ENCODE peak calls at places on chromosomes 4 and X, in five cellular contexts. J is cardiac fibroblast, F is colonic mucosa, L is AG04449, O is kidney epithelial cell. B is an unnamed sample.

GRCh38 chr4:178240891-178241290 is 798.7 kb upstream of the AGA start:
- DNase-seq in J (no peak), F (no peak), L (no peak), O (no peak), B (no peak)

GRCh38 chrX:151806967-151807540 is 72.5 kb downstream of the CNGA2 start:
- DNase-seq in J (no peak), F (no peak), L (no peak), O (no peak), B (no peak)

GRCh38 chr4:2817701-2818350 is 24.9 kb downstream of the SH3BP2 start:
- DNase-seq in J (no peak), F (peak; percentile 77), L (no peak), O (no peak), B (no peak)

GRCh38 chr4:28435346-28435745 is 1574.7 kb downstream of the STIM2 start:
- DNase-seq in J (no peak), F (no peak), L (no peak), O (no peak), B (no peak)

GRCh38 chr4:93416337-93417102 is 412.0 kb upstream of the ATOH1 start:
- DNase-seq in J (no peak), F (no peak), L (no peak), O (no peak), B (no peak)

GRCh38 chr4:5700459-5700858 is 7.9 kb downstream of the EVC2 start:
- DNase-seq in J (no peak), F (no peak), L (no peak), O (no peak), B (no peak)

GRCh38 chrX:141902366-141902765 is 1.3 kb upstream of the MAGEC1 start:
- DNase-seq in J (no peak), F (no peak), L (no peak), O (no peak), B (no peak)

GRCh38 chr4:159705334-159705733 is 602.5 kb downstream of the RAPGEF2 start:
- DNase-seq in J (no peak), F (no peak), L (no peak), O (no peak), B (no peak)

GRCh38 chr4:155629831-155630425 is 36.7 kb upstream of the GUCY1A1 start:
- DNase-seq in J (no peak), F (no peak), L (no peak), O (no peak), B (no peak)

GRCh38 chr4:186819357-186820086 is 95.9 kb upstream of the FAT1 start:
- DNase-seq in J (no peak), F (no peak), L (no peak), O (no peak), B (no peak)

GRCh38 chr4:170414961-170415360 is 325.2 kb upstream of the AADAT start:
- DNase-seq in J (no peak), F (no peak), L (no peak), O (no peak), B (no peak)

GRCh38 chr4:7328913-7329638 is 105.7 kb downstream of the PSAPL1 start:
- DNase-seq in J (peak; percentile 19), F (no peak), L (peak; percentile 37), O (no peak), B (peak; percentile 32)

GRCh38 chrX:140389331-140389730 is 115.5 kb downstream of the SOX3 start:
- DNase-seq in J (no peak), F (no peak), L (no peak), O (peak; percentile 4), B (no peak)

GRCh38 chr4:54872246-54872645 is 214.5 kb downstream of the KIT start:
- DNase-seq in J (peak; percentile 22), F (no peak), L (no peak), O (no peak), B (no peak)

DNA sequence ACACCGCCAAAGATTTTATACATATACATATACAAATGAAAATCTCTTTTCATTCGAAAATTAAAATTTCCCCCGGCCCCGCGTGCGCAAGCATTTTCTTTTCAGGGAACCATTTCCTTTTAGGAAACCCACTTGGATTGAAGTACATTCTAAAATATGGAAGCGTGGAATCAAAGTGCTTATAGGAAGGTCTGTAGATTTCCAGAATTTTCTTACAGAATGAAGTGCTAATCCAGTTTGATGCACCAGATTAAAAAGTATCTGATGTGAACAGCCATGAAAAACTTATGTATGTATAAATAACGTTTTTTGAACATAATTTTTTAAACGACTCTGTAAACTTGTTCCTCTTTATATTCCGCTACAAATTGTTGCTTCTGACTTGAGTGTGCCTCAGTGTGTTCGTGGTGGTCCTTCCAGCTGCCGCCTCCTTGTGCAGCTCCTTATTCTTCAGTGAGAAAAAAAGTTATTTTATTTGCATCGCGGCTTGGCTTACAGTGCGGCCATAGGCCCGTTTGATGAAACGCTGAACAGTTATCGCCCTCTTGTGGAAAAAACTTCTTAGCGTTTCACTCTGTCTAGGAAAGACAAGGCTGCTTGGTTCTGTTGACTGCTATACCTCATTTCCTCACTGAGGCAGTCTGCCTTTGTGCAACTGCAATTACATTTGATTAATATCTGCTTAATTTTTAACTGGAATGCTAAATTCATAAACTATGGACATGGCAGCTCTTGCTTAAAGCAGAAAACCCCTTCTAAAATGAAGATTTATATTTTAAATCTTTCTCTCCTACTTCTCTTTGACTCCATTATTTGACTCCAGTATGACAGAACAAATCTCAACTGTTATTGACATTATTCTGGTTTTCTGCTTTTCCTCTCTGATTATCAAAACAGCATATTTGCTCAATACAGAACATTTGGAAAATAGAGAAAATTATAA is 4.7 kb upstream of the NKX6-1 start:
- DNase-seq in J (peak; percentile 80), F (no peak), L (peak; percentile 10), O (peak; percentile 31), B (peak; percentile 42)
- TF ChIP-seq CTCF in J (peak; percentile 76), F (peak; percentile 60), L (peak; percentile 69), O (peak; percentile 73), B (peak; percentile 76)

DNA sequence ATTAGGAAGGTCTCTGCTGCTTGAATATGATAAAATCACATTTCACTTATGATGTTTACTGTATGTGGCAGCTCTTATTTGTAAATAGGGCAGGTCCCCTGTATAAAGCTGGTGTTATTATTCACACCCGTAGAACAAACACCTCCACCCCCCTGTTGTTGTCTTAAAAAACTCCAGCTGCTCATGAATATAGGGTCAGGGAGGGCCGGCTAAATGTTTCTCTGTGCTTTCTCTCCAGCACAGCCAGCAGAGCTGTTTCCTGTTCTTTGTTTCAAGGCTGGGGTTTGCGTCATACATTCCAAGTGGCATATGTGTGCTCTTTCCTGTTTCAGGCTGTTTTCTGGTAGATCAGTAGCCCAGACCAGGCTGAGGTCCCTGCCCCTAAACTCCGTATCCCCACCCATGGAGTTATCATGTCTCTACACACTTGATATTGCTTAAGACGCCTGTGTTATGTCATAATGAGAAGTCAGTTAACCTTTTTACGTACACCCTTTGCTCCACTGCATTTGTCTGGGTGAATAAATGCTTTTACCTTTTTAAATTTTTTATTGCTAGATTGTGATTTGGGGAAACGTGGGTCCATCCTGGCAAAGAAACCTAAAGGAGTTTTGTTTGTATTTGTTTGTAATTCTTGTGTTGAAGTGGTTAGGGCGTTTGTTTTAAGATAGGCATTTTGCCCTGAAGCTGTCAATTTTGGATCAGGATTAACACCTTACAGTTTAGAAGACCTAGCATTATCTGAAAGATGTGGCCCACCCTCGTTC is 3.2 kb downstream of the KLF3 start:
- DNase-seq in J (peak; percentile 100), F (peak; percentile 93), L (peak; percentile 89), O (peak; percentile 96), B (peak; percentile 98)
- H3K4me3 ChIP-seq in J (peak overlapping the region; percentile 97), F (peak overlapping the region; percentile 80), L (peak overlapping the region; percentile 72), O (peak overlapping the region; percentile 87), B (peak overlapping the region; percentile 71)

GRCh38 chr4:152460488-152460887 is 75.4 kb downstream of the FBXW7 start:
- DNase-seq in J (peak; percentile 90), F (no peak), L (peak; percentile 24), O (peak; percentile 37), B (peak; percentile 85)
- TF ChIP-seq CTCF in J (peak; percentile 44), F (no peak), L (no peak), O (peak; percentile 26), B (peak; percentile 28)

DNA sequence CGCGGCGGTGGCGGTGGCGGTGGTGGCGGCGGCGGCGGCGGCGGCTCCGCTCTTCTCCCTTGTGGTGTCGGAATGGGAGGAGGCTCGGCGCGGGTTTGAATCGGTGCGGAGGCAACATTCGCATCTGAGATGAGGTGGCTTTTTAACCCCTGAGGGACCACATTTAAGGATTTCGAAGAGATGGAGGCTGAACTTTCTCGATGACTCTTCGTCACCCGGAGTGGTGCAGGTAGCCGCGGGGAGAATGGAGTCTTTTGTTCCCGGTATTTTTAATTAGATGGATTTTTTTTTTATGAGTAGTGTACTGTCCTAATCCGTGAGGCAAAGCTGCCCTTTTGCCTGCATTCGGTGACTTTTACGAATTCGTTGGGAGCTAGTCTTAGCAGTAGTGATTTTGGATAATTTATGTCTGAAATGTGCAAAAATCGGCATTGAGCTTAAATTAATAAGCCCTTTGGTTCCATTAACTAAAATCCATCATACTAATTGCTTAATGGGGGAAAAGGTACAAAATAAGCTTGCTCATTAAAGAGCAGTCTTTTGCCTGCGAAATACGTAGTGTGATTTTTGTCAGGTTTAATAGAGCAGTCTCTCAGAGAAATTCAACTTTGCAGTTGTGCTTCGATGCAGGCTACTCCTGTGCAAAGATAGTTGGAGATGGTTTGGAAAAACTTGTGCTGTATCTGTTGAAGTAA is 206.1 kb downstream of the TENM3 start:
- DNase-seq in J (peak; percentile 28), F (peak; percentile 19), L (no peak), O (peak; percentile 9), B (no peak)
- H3K4me3 ChIP-seq in J (peak overlapping the region; percentile 62), F (peak overlapping the region; percentile 35), L (peak overlapping the region; percentile 75), O (peak overlapping the region; percentile 62), B (peak overlapping the region; percentile 59)

DNA sequence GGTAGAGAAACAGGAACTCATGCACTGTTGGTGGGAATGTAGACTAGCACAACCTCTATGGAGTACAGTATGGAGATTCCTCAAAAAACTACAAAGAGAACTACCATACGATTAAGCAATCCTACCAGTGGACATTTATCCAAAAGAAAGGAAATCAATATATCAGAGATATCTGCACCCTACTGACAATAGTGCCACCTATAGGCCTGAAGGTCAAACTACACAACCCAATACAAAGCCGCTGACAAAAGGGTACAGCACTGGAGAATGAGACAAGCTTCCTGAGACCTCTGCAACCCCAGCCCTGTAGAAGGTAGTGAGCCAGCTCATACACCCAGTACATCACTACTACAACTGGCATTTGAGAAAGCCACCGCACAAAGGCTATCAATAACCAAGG is 67.1 kb downstream of the CBR4 start:
- DNase-seq in J (peak; percentile 32), F (no peak), L (no peak), O (no peak), B (no peak)
- TF ChIP-seq CTCF in J (peak; percentile 57), F (peak; percentile 20), L (peak; percentile 12), O (peak; percentile 39), B (peak; percentile 65)

DNA sequence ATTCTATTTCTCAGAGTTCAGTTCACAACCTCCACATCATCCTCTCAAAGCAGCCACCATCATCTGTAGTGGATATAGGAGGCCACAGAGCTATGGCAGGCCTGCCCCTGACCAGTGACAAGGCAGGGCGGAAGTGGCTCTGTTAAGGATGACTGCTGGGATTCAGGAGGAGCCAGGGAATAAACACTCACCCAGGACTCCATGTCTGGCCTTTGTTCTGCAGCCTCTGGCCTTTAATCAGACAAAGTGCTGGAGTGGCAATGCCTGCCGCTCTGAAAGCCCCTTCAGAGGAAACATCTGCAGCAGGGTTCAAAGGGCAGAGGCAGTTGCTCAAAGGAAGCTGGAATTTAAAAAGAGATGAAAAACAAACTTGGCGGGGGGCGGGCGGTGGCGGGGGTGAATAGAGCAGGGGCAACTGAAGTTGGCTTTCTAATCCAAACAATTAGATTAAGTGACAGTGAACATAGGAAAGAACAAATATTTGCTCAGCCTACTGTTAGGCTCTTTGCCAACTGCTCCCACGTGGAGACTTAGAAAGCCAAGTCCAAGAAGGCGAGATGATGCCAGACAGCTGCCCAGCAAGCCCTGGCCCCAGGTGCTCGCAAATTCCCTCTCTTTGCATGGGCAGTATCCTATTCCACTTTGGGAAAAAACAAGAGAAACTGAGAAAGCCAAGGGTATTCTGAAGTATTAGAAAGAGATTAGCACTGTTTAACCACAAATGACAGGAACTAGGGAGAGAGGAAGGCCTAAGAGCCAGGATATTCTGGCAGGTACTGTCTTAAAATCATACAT is 5.5 kb downstream of the MPP1 start:
- DNase-seq in J (peak; percentile 34), F (peak; percentile 71), L (no peak), O (no peak), B (no peak)
- H3K4me3 ChIP-seq in J (no peak overlapping the region), F (no peak overlapping the region), L (no peak overlapping the region), O (no peak overlapping the region), B (no peak overlapping the region)

B was measured in HFF-Myc.